ENCODE peak calls at places on chromosomes 7 and 10, in nine cellular contexts. F is OCI-LY7, W is breast epithelium, U is H9, S is lower leg skin, I is cardiac fibroblast, G is epithelial cell of esophagus, T is foreskin fibroblast, N is fibroblast of lung. A is an unnamed sample.
A peak's percentile ranks its signal among the peaks of the same experiment; 100 is the strongest.

GRCh38 chr10:72490951-72491350 is 134.9 kb downstream of the MICU1 start:
- DNase-seq in I (peak; percentile 65), U (no peak), T (peak; percentile 14), F (no peak), G (peak; percentile 66), S (no peak), N (peak; percentile 49), W (no peak), A (no peak)

GRCh38 chr10:74822101-74822500 is 4.3 kb upstream of the KAT6B start:
- DNase-seq in N (no peak), U (no peak), G (no peak), F (no peak), T (no peak), I (peak; percentile 30), S (no peak), W (no peak), A (no peak)

GRCh38 chr7:107660381-107661080 is at the start of gene SLC26A4:
- DNase-seq in I (no peak), S (no peak), W (no peak), U (no peak), T (peak; percentile 52), G (peak; percentile 4), F (no peak), N (no peak), A (no peak)

GRCh38 chr10:95364342-95364741 is 73.5 kb upstream of the PDLIM1 start:
- DNase-seq in F (no peak), W (no peak), N (no peak), S (no peak), U (no peak), T (no peak), G (no peak), I (no peak), A (no peak)

GRCh38 chr7:138125119-138125518 is 48.9 kb downstream of the AKR1D1 start:
- DNase-seq in W (no peak), N (no peak), G (peak; percentile 83), T (no peak), F (no peak), I (peak; percentile 19), S (no peak), U (no peak), A (no peak)

GRCh38 chr10:109958059-109958458 is 34.7 kb upstream of the XPNPEP1 start:
- DNase-seq in F (no peak), W (no peak), S (no peak), T (no peak), G (peak; percentile 86), I (no peak), N (no peak), U (no peak), A (no peak)

GRCh38 chr7:45677311-45677900 is 103.2 kb downstream of the ADCY1 start:
- DNase-seq in F (no peak), G (peak; percentile 12), U (no peak), N (no peak), I (no peak), W (no peak), T (no peak), S (peak; percentile 57), A (no peak)

GRCh38 chr7:151882734-151883133 is 5.8 kb upstream of the PRKAG2 start:
- DNase-seq in F (no peak), W (no peak), I (no peak), S (no peak), T (no peak), U (no peak), N (no peak), G (no peak), A (no peak)

GRCh38 chr10:28678687-28679457 is 1.6 kb downstream of the BAMBI start:
- DNase-seq in N (peak; percentile 34), G (no peak), T (no peak), F (peak; percentile 47), W (no peak), I (peak; percentile 19), S (peak; percentile 28), U (no peak), A (no peak)

GRCh38 chr10:88892223-88892967 is 12.3 kb downstream of the STAMBPL1 start:
- DNase-seq in W (no peak), G (no peak), F (no peak), N (peak; percentile 33), S (no peak), I (peak; percentile 65), U (peak; percentile 34), T (peak; percentile 66), A (no peak)

GRCh38 chr10:130461631-130462030 is 325.4 kb downstream of the GLRX3 start:
- DNase-seq in T (no peak), I (no peak), U (no peak), W (peak; percentile 3), G (no peak), F (no peak), N (no peak), S (peak; percentile 29), A (no peak)

GRCh38 chr7:136294977-136295376 is 317.8 kb upstream of the MTPN start:
- DNase-seq in N (no peak), S (no peak), U (no peak), W (no peak), G (no peak), T (no peak), F (peak; percentile 60), I (no peak), A (no peak)

GRCh38 chr10:117090831-117091230 is 47.2 kb downstream of the VAX1 start:
- DNase-seq in F (no peak), T (no peak), U (no peak), W (no peak), G (no peak), I (no peak), S (no peak), N (no peak), A (no peak)

GRCh38 chr10:3484306-3485187 is 300.5 kb downstream of the KLF6 start:
- DNase-seq in N (peak; percentile 78), G (peak; percentile 29), T (peak; percentile 58), W (no peak), I (peak; percentile 66), F (peak; percentile 89), S (no peak), U (no peak), A (no peak)

GRCh38 chr7:137953043-137953691 is 48.7 kb downstream of the CREB3L2 start:
- DNase-seq in W (no peak), N (peak; percentile 97), I (peak; percentile 39), T (peak; percentile 52), S (no peak), U (no peak), F (no peak), G (peak; percentile 52), A (no peak)

GRCh38 chr10:5654218-5654755 is 12.1 kb downstream of the ASB13 start:
- DNase-seq in G (peak; percentile 53), U (no peak), S (no peak), W (no peak), F (peak; percentile 73), N (no peak), T (no peak), I (no peak), A (no peak)

GRCh38 chr10:100728928-100729876 is 16.2 kb upstream of the PAX2 start:
- DNase-seq in G (peak; percentile 30), F (peak; percentile 4), W (no peak), T (peak; percentile 38), N (peak; percentile 5), U (peak; percentile 85), S (no peak), I (peak; percentile 21), A (no peak)

GRCh38 chr7:105567821-105568220 is 13.5 kb downstream of the EFCAB10 start:
- DNase-seq in N (no peak), I (no peak), S (no peak), W (no peak), F (no peak), T (no peak), G (no peak), U (no peak), A (no peak)

GRCh38 chr7:105567024-105567423 is 14.3 kb downstream of the EFCAB10 start:
- DNase-seq in N (no peak), F (no peak), T (no peak), S (no peak), U (no peak), I (no peak), G (no peak), W (no peak), A (no peak)

GRCh38 chr7:105577251-105577650 is 4.0 kb downstream of the EFCAB10 start:
- DNase-seq in T (peak; percentile 32), I (no peak), F (no peak), W (no peak), U (no peak), N (no peak), S (no peak), G (no peak), A (no peak)

DNA sequence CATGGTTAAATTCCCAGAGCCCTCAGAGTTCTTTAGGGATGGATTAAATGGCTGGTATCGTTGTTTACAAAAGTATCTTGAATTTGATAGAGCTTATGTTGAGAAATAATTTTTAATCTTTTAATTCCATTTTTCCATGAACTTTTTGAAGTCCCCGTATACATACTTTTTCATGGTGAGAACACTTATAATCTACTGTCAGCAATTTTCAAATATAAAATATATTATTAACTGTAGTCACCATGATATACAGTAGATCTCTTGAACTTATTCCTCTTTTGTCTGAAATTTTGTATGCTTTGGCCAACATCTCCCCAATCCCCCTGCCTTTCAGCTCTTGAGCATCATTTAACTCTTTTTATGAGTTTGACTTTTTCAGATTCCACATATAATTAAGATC is 9.4 kb downstream of the EFCAB10 start:
- DNase-seq in N (no peak), F (no peak), I (no peak), G (no peak), S (no peak), T (no peak), W (no peak), U (no peak), A (no peak)
- TF ChIP-seq CTCF in N (no peak), F (no peak), I (no peak), G (no peak), S (no peak), T (no peak), W (no peak), U (no peak), A (no peak)

GRCh38 chr7:7330997-7331396 is 148.7 kb downstream of the C1GALT1 start:
- DNase-seq in G (no peak), N (no peak), W (no peak), F (no peak), I (no peak), S (no peak), U (no peak), T (no peak), A (no peak)
- TF ChIP-seq CTCF in G (no peak), N (no peak), W (no peak), F (no peak), I (peak; percentile 7), S (no peak), U (peak; percentile 56), T (no peak), A (no peak)

GRCh38 chr7:17474724-17475344 is 176.4 kb downstream of the AHR start:
- DNase-seq in N (no peak), T (no peak), F (no peak), S (no peak), W (no peak), U (peak; percentile 51), G (no peak), I (no peak), A (no peak)
- TF ChIP-seq CTCF in N (peak; percentile 17), T (peak; percentile 3), F (no peak), S (no peak), W (no peak), U (peak; percentile 64), G (peak; percentile 12), I (peak; percentile 15), A (peak; percentile 43)

DNA sequence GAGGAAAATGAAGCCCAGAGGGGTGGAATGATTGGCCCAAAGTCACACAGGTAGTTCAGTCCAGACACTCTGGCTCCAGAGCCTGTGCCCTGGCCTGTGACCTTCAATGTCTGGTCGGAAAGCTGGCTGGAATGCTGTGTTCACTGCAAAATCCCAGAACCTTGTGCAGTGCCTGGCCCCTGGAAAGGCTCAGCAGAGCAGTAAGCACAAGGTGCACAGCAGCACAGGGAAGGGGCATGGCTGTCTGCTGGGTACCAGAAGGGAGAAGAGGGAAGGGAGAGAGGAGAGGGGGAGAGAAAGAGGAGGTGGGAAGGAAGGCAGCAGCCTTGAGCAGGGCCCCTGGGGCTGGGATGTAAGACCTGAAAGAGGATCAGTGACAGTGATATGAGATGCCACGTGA is 28.4 kb upstream of the C10orf71 start:
- DNase-seq in G (no peak), U (no peak), F (no peak), I (no peak), T (no peak), S (peak; percentile 37), W (no peak), N (no peak), A (no peak)
- TF ChIP-seq CTCF in G (no peak), U (no peak), F (no peak), I (no peak), T (no peak), S (no peak), W (no peak), N (no peak), A (no peak)

A was measured in progenitor cell of endocrine pancreas.